ENCODE peak calls at places on chromosome 20, in nine cellular contexts. W is cardiac muscle cell; C is epithelial cell of prostate; Z is fibroblast of lung; E is ovary; P is heart left ventricle; K is aorta; F is CD4-positive, CD25-positive, alpha-beta regulatory T cell; Y is heart right ventricle. R is an unnamed sample.

GRCh38 chr20:46000571-46001145 is 8.1 kb upstream of the MMP9 start:
- DNase-seq in C (no peak), K (no peak), P (no peak), Y (no peak), W (peak), Z (no peak), F (no peak), E (no peak), R (no peak)

GRCh38 chr20:910840-911770 is 5.0 kb downstream of the ANGPT4 start:
- DNase-seq in K (peak), Z (peak), C (no peak), F (no peak), P (no peak), E (peak), W (no peak), Y (no peak), R (no peak)

GRCh38 chr20:49028684-49029083 is 17.4 kb upstream of the CSE1L start:
- DNase-seq in C (no peak), P (no peak), K (no peak), E (no peak), F (no peak), Y (no peak), W (peak), Z (peak), R (no peak)

GRCh38 chr20:366719-367485 is 13.7 kb upstream of the TRIB3 start:
- DNase-seq in F (no peak), E (no peak), P (no peak), C (no peak), Z (no peak), Y (no peak), K (no peak), W (no peak), R (no peak)

GRCh38 chr20:25744261-25744660 is 47.6 kb upstream of the ZNF337 start:
- DNase-seq in K (no peak), C (no peak), F (no peak), W (no peak), Z (no peak), Y (no peak), P (no peak), E (no peak), R (no peak)

GRCh38 chr20:17904027-17904426 is 64.6 kb downstream of the SNX5 start:
- DNase-seq in C (no peak), F (no peak), Y (no peak), W (no peak), Z (no peak), E (no peak), K (no peak), P (no peak), R (no peak)

GRCh38 chr20:40452758-40453157 is 236.3 kb downstream of the MAFB start:
- DNase-seq in E (no peak), Z (no peak), K (no peak), Y (no peak), P (no peak), W (no peak), C (no peak), F (no peak), R (no peak)

GRCh38 chr20:17771206-17772004 is 71.6 kb downstream of the BANF2 start:
- DNase-seq in P (no peak), F (no peak), W (peak), K (no peak), Y (no peak), E (no peak), C (no peak), Z (no peak), R (no peak)

GRCh38 chr20:3744806-3745685 is 12.6 kb downstream of the HSPA12B start:
- DNase-seq in C (peak), W (peak), P (peak), E (peak), Z (peak), F (peak), Y (peak), K (peak), R (no peak)

GRCh38 chr20:41249781-41250281 is 67.7 kb downstream of the ZHX3 start:
- DNase-seq in P (peak), Z (peak), K (no peak), E (peak), F (no peak), Y (peak), C (no peak), W (peak), R (peak)

GRCh38 chr20:32681175-32682084 is 7.7 kb upstream of the C20orf203 start:
- DNase-seq in Y (no peak), K (no peak), C (peak), W (peak), Z (peak), P (no peak), E (no peak), F (no peak), R (no peak)

GRCh38 chr20:50645253-50646068 is 45.9 kb downstream of the RIPOR3 start:
- DNase-seq in E (peak), P (peak), W (peak), Y (peak), K (peak), F (no peak), Z (peak), C (peak), R (no peak)

GRCh38 chr20:33740189-33740588 is 8.4 kb downstream of the ZNF341 start:
- DNase-seq in K (no peak), C (no peak), W (no peak), P (no peak), Z (peak), F (no peak), Y (no peak), E (no peak), R (no peak)

GRCh38 chr20:17651761-17652388 is 30.2 kb downstream of the RRBP1 start:
- DNase-seq in Z (no peak), K (no peak), P (no peak), C (no peak), Y (no peak), F (no peak), E (peak), W (no peak), R (no peak)

GRCh38 chr20:17816804-17817590 is 117.2 kb downstream of the BANF2 start:
- DNase-seq in E (no peak), F (no peak), C (no peak), K (no peak), W (no peak), Y (no peak), P (no peak), Z (peak), R (no peak)

GRCh38 chr20:3925113-3925695 is 36.0 kb downstream of the PANK2 start:
- DNase-seq in C (no peak), Y (no peak), P (no peak), F (no peak), K (no peak), W (no peak), Z (no peak), E (no peak), R (no peak)

GRCh38 chr20:31608256-31608980 is 3.3 kb downstream of the ID1 start:
- DNase-seq in P (peak), C (no peak), K (peak), F (no peak), E (peak), Y (peak), Z (peak), W (peak), R (peak)

GRCh38 chr20:9503530-9504251 is 10.7 kb upstream of the LAMP5 start:
- DNase-seq in K (peak), C (no peak), F (no peak), Y (no peak), P (no peak), W (peak), Z (peak), E (no peak), R (peak)

GRCh38 chr20:50992733-50993457 is 30.0 kb downstream of the KCNG1 start:
- DNase-seq in Y (no peak), P (no peak), W (peak), Z (peak), C (peak), K (no peak), E (no peak), F (peak), R (no peak)

GRCh38 chr20:258963-259362 is 1.4 kb downstream of the DEFB132 start:
- DNase-seq in P (no peak), Z (peak), W (no peak), E (no peak), K (no peak), F (peak), C (no peak), Y (no peak), R (no peak)

GRCh38 chr20:40882173-40882572 is 146.4 kb upstream of the TOP1 start:
- DNase-seq in E (no peak), F (no peak), Y (no peak), C (no peak), P (no peak), K (no peak), W (no peak), Z (no peak), R (no peak)

GRCh38 chr20:41617059-41617921 is 887 bp downstream of the CHD6 start:
- DNase-seq in Z (peak), C (no peak), W (peak), F (peak), P (peak), Y (peak), E (peak), K (peak), R (peak)

GRCh38 chr20:38428800-38429199 is 6.3 kb downstream of the SNHG17 start:
- DNase-seq in F (no peak), C (no peak), P (no peak), W (no peak), K (no peak), E (no peak), Z (no peak), Y (no peak), R (no peak)

GRCh38 chr20:36507746-36508145 is 33.6 kb upstream of the MYL9 start:
- DNase-seq in E (no peak), Y (no peak), C (no peak), Z (no peak), F (no peak), W (no peak), P (no peak), K (no peak), R (no peak)

GRCh38 chr20:46828471-46828870 is 66.2 kb upstream of the EYA2 start:
- DNase-seq in E (no peak), Z (peak), Y (no peak), C (peak), W (no peak), K (no peak), F (no peak), P (no peak), R (no peak)

DNA sequence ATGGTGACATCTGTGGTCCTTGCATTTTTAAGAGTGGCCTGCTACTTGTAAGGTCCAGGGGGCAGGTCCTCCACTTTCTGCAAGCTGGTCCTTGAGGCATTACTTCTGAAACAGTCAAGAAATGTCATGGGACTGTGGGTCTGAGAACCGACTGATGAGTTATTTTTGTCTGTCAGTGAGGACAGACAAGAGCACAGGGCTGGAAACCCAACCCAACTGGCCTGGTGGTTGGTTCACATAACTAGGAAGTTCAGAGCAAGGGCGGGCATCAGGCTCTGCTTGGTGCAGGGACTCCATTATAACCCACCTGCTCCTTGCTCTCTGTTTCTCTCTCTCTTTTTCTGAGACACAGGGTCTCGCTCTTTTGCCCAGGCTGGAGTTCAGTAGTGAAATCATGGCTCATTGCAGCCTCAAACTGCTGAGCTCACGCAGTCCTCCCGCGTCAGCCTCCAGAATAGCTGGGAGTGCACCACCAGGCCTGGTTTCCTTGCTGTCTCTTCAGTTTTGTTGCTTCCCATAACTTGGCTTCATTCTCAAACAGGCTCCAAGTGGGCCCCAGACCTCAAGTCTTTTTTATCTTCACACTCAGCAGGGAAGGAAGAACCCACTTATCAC is 9.2 kb downstream of the CST3 start:
- DNase-seq in W (no peak), C (no peak), E (no peak), Y (no peak), Z (no peak), F (no peak), K (no peak), P (no peak), R (no peak)
- H3K27ac ChIP-seq in W (no peak), C (peak), E (no peak), Y (no peak), Z (no peak), F (no peak), K (no peak), P (no peak), R (no peak)

GRCh38 chr20:63491078-63491477 is 7.8 kb downstream of the EEF1A2 start:
- DNase-seq in W (no peak), P (no peak), F (no peak), C (no peak), K (no peak), Z (no peak), E (no peak), Y (no peak), R (no peak)
- H3K27ac ChIP-seq in W (no peak), P (no peak), F (no peak), C (no peak), K (no peak), Z (no peak), E (no peak), Y (no peak), R (no peak)

GRCh38 chr20:5895626-5896025 is 54.7 kb downstream of the TRMT6 start:
- DNase-seq in E (no peak), W (no peak), K (no peak), P (no peak), C (no peak), Y (no peak), F (no peak), Z (no peak), R (no peak)
- H3K27ac ChIP-seq in E (no peak), W (no peak), K (no peak), P (no peak), C (no peak), Y (no peak), F (no peak), Z (no peak), R (no peak)

GRCh38 chr20:44203161-44203560 is 7.4 kb downstream of the OSER1 start:
- DNase-seq in Y (peak), K (no peak), E (no peak), F (no peak), Z (peak), P (no peak), C (no peak), W (peak), R (no peak)

GRCh38 chr20:44207066-44207723 is 3.4 kb downstream of the OSER1 start:
- DNase-seq in E (no peak), C (no peak), W (no peak), Z (no peak), K (no peak), Y (no peak), F (no peak), P (no peak), R (no peak)

GRCh38 chr20:44204156-44204831 is 6.3 kb downstream of the OSER1 start:
- DNase-seq in Z (peak), E (no peak), F (no peak), W (no peak), C (peak), P (no peak), Y (no peak), K (no peak), R (no peak)

GRCh38 chr20:44206132-44206531 is 4.4 kb downstream of the OSER1 start:
- DNase-seq in Z (no peak), W (no peak), C (no peak), F (no peak), K (no peak), Y (no peak), E (no peak), P (no peak), R (no peak)

GRCh38 chr20:44204832-44205215 is 5.7 kb downstream of the OSER1 start:
- DNase-seq in C (no peak), K (no peak), P (no peak), E (no peak), F (no peak), W (no peak), Z (no peak), Y (no peak), R (no peak)
- H3K27ac ChIP-seq in C (peak), K (no peak), P (peak), E (no peak), F (no peak), W (peak), Z (peak), Y (peak), R (no peak)

DNA sequence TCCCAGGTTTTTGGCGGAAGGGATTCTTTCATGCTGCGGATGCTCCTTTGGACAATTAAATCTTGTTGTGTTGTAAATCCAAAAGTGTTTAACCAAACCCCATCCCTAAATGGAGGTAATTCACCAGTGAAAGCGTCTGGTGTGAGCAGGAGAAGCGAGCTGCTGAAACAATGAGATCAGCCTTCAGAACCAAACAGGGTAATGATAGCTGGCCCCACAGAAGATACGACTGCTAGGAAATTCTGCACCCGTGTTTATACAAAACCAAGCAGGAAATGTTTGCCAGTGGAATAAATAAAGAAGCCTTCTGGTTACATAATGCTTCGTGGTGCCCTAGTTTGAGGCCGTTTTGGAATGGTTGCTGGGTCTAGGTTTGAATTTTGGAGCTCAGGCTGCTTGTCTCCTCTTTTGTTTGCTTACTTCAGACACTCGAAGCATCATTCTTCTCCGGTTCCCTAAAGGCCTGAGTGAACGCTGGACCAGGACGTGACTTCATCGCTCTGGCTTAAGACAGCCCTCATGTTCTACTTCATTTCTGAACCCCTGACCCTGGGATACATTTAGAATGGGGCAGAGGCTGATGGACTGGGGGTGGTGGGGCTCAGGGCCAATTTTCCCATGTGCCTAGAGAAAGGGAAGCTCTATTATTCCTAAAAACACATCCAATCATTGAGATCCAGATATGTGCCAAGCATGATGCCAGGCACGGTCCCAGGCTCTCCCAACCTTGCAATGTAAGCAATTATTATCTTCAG is 61.6 kb upstream of the JAG1 start:
- DNase-seq in K (peak), Y (peak), P (no peak), F (no peak), Z (no peak), C (no peak), E (no peak), W (no peak), R (no peak)
- H3K27ac ChIP-seq in K (no peak), Y (peak), P (no peak), F (no peak), Z (no peak), C (no peak), E (no peak), W (no peak), R (no peak)

GRCh38 chr20:35339007-35339406 is 46.8 kb upstream of the FAM83C start:
- DNase-seq in E (no peak), P (no peak), Z (peak), F (no peak), C (no peak), W (no peak), K (no peak), Y (no peak), R (no peak)

GRCh38 chr20:35344354-35344837 is 52.2 kb upstream of the FAM83C start:
- DNase-seq in K (no peak), E (peak), P (peak), F (no peak), Y (peak), C (peak), Z (peak), W (no peak), R (no peak)

GRCh38 chr20:35340436-35340835 is 48.2 kb upstream of the FAM83C start:
- DNase-seq in Y (no peak), W (no peak), K (no peak), F (no peak), P (no peak), C (no peak), E (no peak), Z (no peak), R (no peak)

GRCh38 chr20:35342154-35342769 is 50.0 kb upstream of the FAM83C start:
- DNase-seq in K (no peak), Z (peak), W (peak), P (no peak), Y (no peak), E (no peak), C (no peak), F (no peak), R (no peak)

DNA sequence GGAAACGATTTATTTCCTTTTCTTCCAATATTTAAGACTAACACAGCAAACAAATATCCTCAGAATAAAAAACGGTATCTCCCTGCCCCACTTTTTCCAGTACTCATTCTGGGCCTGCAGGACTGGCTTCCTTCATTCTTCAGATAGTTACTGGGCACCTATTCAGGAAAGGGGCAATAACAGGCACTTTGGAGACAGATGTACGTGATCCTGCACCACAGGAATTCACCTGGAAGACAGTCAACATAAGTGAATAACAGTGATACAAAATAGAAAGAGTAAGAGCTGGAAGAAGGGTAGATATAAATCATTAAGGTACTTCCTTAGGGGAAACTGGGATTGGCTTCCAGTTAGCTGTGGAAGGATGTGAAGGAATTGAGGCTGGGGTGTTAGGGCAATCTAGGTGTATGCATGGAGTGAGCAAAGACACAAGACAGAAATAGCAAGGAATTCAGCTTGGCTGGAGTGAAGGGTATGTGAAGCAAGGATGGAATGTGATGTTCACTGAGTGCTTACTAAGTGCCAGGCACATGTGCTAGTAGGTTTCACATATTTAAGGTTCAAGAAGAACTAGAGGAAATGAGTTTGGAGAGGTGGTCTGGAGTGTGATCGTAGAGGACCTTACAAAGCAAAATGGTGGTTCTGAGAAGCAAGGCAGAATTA is 49.3 kb upstream of the FAM83C start:
- DNase-seq in Z (peak), W (peak), K (no peak), P (no peak), F (no peak), E (no peak), C (no peak), Y (no peak), R (no peak)
- H3K27ac ChIP-seq in Z (no peak), W (peak), K (no peak), P (no peak), F (no peak), E (no peak), C (peak), Y (no peak), R (no peak)

GRCh38 chr20:59385461-59385860 is 85.0 kb downstream of the EDN3 start:
- DNase-seq in F (no peak), Y (no peak), E (no peak), W (peak), Z (no peak), C (no peak), K (no peak), P (no peak), R (no peak)

GRCh38 chr20:59386819-59387218 is 86.4 kb downstream of the EDN3 start:
- DNase-seq in Y (no peak), K (no peak), W (no peak), C (no peak), E (no peak), Z (no peak), P (no peak), F (no peak), R (no peak)

GRCh38 chr20:59387891-59388290 is 87.5 kb downstream of the EDN3 start:
- DNase-seq in E (no peak), F (no peak), Z (no peak), K (no peak), C (no peak), W (no peak), P (no peak), Y (no peak), R (no peak)

GRCh38 chr20:59390437-59390836 is 90.0 kb downstream of the EDN3 start:
- DNase-seq in W (no peak), C (no peak), Y (no peak), Z (no peak), E (no peak), F (no peak), P (no peak), K (no peak), R (no peak)

DNA sequence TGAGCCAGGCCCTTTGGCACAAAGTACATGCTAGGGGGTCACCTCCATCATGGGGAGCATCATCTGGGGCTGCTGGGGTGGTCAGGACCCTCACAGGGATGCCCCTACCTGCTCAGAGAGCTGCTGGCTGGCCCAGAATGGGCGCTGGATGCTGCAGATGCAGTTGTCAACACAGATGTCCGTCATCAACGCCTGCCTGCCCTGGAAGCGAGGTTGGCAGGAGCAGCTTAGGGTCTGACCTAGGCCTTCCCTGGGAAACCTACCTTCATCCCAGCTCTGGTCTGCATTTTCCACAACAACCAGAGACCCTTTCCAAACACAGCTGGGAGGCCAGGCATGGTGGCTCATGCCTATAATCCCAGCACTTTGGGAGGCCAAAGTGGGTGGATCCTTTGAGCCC is 88.0 kb downstream of the EDN3 start:
- DNase-seq in Z (no peak), C (no peak), P (no peak), E (no peak), W (no peak), Y (no peak), F (no peak), K (no peak), R (no peak)
- H3K27ac ChIP-seq in Z (no peak), C (no peak), P (no peak), E (no peak), W (no peak), Y (no peak), F (no peak), K (no peak), R (no peak)